ENCODE peak calls at places on chromosomes 12 and 14, in seven cellular contexts. S is astrocyte of the spinal cord, B is GM12865, L is AG09309, U is ascending aorta, C is lung, N is A549. X is an unnamed sample.

GRCh38 chr12:122951406-122951805 is 14.9 kb downstream of the ABCB9 start:
- DNase-seq in S (peak), B (peak), L (no peak), U (no peak), C (no peak), N (peak), X (peak)

GRCh38 chr14:101903111-101903561 is 61.2 kb upstream of the DYNC1H1 start:
- DNase-seq in S (no peak), B (no peak), L (no peak), U (no peak), C (no peak), N (no peak), X (no peak)

GRCh38 chr14:70704960-70705359 is 63.2 kb downstream of the TTC9 start:
- DNase-seq in S (no peak), B (no peak), L (no peak), U (no peak), C (no peak), N (no peak), X (no peak)

GRCh38 chr14:25056688-25057078 is 6.7 kb upstream of the STXBP6 start:
- DNase-seq in S (no peak), B (no peak), L (no peak), U (no peak), C (no peak), N (no peak), X (peak)

GRCh38 chr14:89252887-89253532 is 164.0 kb downstream of the FOXN3 start:
- DNase-seq in S (no peak), B (no peak), L (no peak), U (peak), C (no peak), N (peak), X (peak)

GRCh38 chr12:12445882-12446181 is 89.0 kb downstream of the BORCS5 start:
- DNase-seq in S (no peak), B (no peak), L (no peak), U (no peak), C (no peak), N (no peak), X (no peak)

GRCh38 chr14:102696332-102696731 is 80.9 kb upstream of the TRAF3 start:
- DNase-seq in S (no peak), B (no peak), L (no peak), U (no peak), C (no peak), N (no peak), X (no peak)

GRCh38 chr12:98344630-98345029 is 170.8 kb upstream of the TMPO start:
- DNase-seq in S (no peak), B (no peak), L (no peak), U (no peak), C (no peak), N (no peak), X (no peak)

GRCh38 chr12:8887285-8887715 is 27.0 kb upstream of the PHC1 start:
- DNase-seq in S (no peak), B (no peak), L (no peak), U (no peak), C (no peak), N (no peak), X (peak)

GRCh38 chr12:113242018-113242418 is 20.8 kb downstream of the TPCN1 start:
- DNase-seq in S (no peak), B (no peak), L (peak), U (no peak), C (peak), N (no peak), X (peak)

GRCh38 chr12:34126239-34126641 is 103.9 kb downstream of the ALG10 start:
- DNase-seq in S (no peak), B (no peak), L (no peak), U (no peak), C (no peak), N (no peak), X (no peak)

GRCh38 chr14:93163570-93163969 is 21.1 kb downstream of the MOAP1 start:
- DNase-seq in S (no peak), B (peak), L (no peak), U (no peak), C (no peak), N (no peak), X (no peak)

GRCh38 chr14:61234215-61234916 is 46.8 kb downstream of the TMEM30B start:
- DNase-seq in S (no peak), B (no peak), L (no peak), U (no peak), C (no peak), N (no peak), X (no peak)

GRCh38 chr14:22973217-22974032 is 8.9 kb downstream of the AJUBA start:
- DNase-seq in S (peak), B (peak), L (no peak), U (no peak), C (no peak), N (peak), X (peak)

GRCh38 chr14:52741865-52742264 is 11.9 kb downstream of the STYX start:
- DNase-seq in S (no peak), B (peak), L (no peak), U (no peak), C (no peak), N (no peak), X (no peak)

GRCh38 chr12:13348464-13348863 is 151.9 kb downstream of the EMP1 start:
- DNase-seq in S (no peak), B (no peak), L (no peak), U (no peak), C (no peak), N (no peak), X (peak)

GRCh38 chr12:68894276-68894855 is 38.6 kb downstream of the CPM start:
- DNase-seq in S (no peak), B (no peak), L (no peak), U (no peak), C (no peak), N (no peak), X (no peak)

GRCh38 chr14:32367501-32367900 is 38.4 kb downstream of the AKAP6 start:
- DNase-seq in S (no peak), B (no peak), L (no peak), U (no peak), C (no peak), N (no peak), X (peak)

GRCh38 chr12:76890407-76891143 is 11.8 kb upstream of the CSRP2 start:
- DNase-seq in S (no peak), B (no peak), L (no peak), U (no peak), C (no peak), N (no peak), X (peak)

GRCh38 chr12:111268738-111269572 is 99.9 kb downstream of the PHETA1 start:
- DNase-seq in S (no peak), B (peak), L (no peak), U (no peak), C (no peak), N (no peak), X (peak)

GRCh38 chr12:3313655-3314305 is 177.2 kb upstream of the PRMT8 start:
- DNase-seq in S (no peak), B (peak), L (no peak), U (no peak), C (no peak), N (peak), X (peak)
- TF ChIP-seq CTCF in S (peak), B (peak), L (peak), U (no peak), C (no peak), N (peak), X (peak)

GRCh38 chr12:54277823-54278276 is 2.1 kb downstream of the CBX5 start:
- DNase-seq in S (no peak), B (no peak), L (peak), U (no peak), C (no peak), N (no peak), X (peak)
- H3K4me3 ChIP-seq in S (peak), B (peak), L (peak), U (peak), C (no peak), N (peak), X (peak)

GRCh38 chr12:6562881-6563280 is 5.2 kb downstream of the NOP2 start:
- DNase-seq in S (no peak), B (no peak), L (no peak), U (no peak), C (no peak), N (no peak), X (no peak)

GRCh38 chr12:6560501-6561205 is 4.8 kb upstream of the IFFO1 start:
- DNase-seq in S (no peak), B (no peak), L (no peak), U (no peak), C (no peak), N (no peak), X (no peak)

GRCh38 chr12:6559500-6559899 is 3.7 kb upstream of the IFFO1 start:
- DNase-seq in S (no peak), B (no peak), L (no peak), U (no peak), C (no peak), N (no peak), X (no peak)

GRCh38 chr12:6567112-6567680 is 895 bp downstream of the NOP2 start:
- DNase-seq in S (no peak), B (no peak), L (no peak), U (no peak), C (no peak), N (no peak), X (peak)

DNA sequence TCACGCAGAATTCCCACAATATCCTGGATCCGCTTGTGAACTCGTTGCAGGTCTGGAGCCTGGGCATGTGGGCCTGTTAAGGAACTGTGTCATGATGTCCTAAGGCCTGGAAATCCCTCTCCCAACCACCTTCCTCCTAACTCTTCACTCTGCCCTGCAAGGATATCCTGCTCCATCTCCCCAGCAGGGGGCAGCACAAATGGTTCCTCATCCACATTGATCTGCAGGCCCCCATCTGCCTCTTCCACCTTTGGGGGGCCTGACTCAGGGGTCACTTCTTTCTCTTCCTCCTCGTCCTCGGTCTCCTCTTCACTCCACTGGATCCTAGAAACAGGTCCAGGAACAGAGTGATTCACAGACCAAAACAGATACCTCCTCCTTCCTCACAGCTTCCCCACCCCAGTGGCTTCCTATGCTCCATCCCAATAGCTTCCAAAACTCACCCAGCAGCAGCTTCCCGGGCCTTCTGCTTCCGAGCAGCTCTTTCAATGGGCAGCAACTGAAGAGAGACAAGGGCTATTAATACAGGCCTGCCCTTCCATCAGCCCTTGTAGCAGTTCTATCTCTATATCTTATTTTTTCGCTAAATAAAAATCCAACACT is 4.5 kb downstream of the NOP2 start:
- DNase-seq in S (peak), B (peak), L (no peak), U (peak), C (peak), N (peak), X (peak)
- TF ChIP-seq CTCF in S (peak), B (peak), L (peak), U (peak), C (peak), N (peak), X (peak)

DNA sequence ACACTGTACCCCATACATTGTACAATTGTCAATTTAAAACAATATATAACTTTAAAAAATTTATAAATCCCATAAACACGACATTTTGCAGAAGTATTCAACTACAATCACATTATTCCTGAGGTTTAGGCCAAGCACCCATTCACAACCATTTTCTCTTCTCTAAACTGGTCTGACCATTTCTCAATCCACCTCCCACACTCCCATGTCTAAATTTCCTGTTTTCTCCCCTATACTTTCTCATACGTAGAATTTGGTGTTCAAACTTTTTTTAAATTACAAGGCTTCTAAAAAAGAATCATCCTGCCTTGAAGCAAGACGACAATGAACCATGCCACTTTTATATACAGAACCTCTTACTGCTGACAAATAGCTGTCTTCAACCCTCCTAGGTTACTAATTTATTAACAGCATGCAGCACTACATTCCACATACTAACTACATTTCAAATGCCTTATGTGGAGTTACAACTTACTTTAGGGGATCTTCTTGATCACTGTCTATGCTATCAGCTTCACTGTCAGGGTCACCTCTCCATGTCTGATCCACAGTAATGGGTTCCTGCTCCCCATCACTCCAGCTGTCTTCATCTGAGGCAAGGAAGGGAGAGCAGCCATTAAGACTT is 3.4 kb downstream of the KANSL2 start:
- DNase-seq in S (no peak), B (no peak), L (no peak), U (no peak), C (no peak), N (no peak), X (peak)
- H3K4me3 ChIP-seq in S (no peak), B (no peak), L (no peak), U (no peak), C (no peak), N (no peak), X (no peak)

GRCh38 chr14:74326369-74327152 is 21.7 kb upstream of the VRTN start:
- DNase-seq in S (no peak), B (no peak), L (no peak), U (no peak), C (no peak), N (no peak), X (no peak)

GRCh38 chr14:74325446-74325845 is 22.7 kb upstream of the ABCD4 start:
- DNase-seq in S (no peak), B (no peak), L (no peak), U (no peak), C (no peak), N (no peak), X (no peak)

GRCh38 chr14:74324945-74325361 is 22.2 kb upstream of the ABCD4 start:
- DNase-seq in S (peak), B (peak), L (no peak), U (no peak), C (no peak), N (peak), X (peak)
- TF ChIP-seq CTCF in S (peak), B (peak), L (peak), U (no peak), C (no peak), N (peak), X (peak)

GRCh38 chr14:99595034-99595433 is 9.0 kb downstream of the CCDC85C start:
- DNase-seq in S (no peak), B (peak), L (no peak), U (no peak), C (no peak), N (no peak), X (no peak)
- H3K4me3 ChIP-seq in S (no peak), B (peak), L (no peak), U (no peak), C (no peak), N (no peak), X (no peak)

GRCh38 chr12:6072302-6072752 is 52.1 kb downstream of the VWF start:
- DNase-seq in S (peak), B (no peak), L (no peak), U (no peak), C (no peak), N (peak), X (peak)
- TF ChIP-seq CTCF in S (peak), B (no peak), L (peak), U (no peak), C (no peak), N (no peak), X (peak)

GRCh38 chr12:66713984-66714383 is 35.1 kb upstream of the GRIP1 start:
- DNase-seq in S (no peak), B (peak), L (no peak), U (no peak), C (no peak), N (no peak), X (no peak)
- H3K4me3 ChIP-seq in S (no peak), B (peak), L (no peak), U (no peak), C (no peak), N (no peak), X (no peak)

GRCh38 chr14:21846227-21846885 is 172.7 kb upstream of the OR4E1 start:
- DNase-seq in S (no peak), B (peak), L (no peak), U (no peak), C (peak), N (peak), X (peak)

DNA sequence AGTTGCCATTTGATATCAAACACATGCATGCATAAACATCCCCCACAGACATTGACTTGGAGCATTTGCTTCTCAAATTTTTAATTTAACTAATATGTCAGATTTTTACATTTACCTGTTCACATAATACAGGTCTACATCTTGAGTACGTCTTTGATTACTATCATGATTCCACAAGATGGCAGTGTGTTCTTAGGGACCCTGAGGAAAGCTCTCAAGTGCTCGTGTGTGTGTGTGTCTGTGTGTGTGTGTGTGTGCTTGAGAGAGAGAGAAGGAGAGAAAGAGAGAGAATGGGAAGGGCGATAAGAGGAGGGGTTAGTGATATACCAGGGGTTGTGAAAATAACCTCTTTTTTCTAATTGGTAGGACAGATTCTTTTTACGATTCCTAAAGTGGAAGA is 167.1 kb upstream of the OR4E1 start:
- DNase-seq in S (no peak), B (peak), L (no peak), U (no peak), C (no peak), N (peak), X (no peak)
- TF ChIP-seq CTCF in S (no peak), B (no peak), L (no peak), U (no peak), C (no peak), N (no peak), X (no peak)

X was measured in fibroblast of mammary gland.